ENCODE peak calls at places on chromosomes 13 and 19, in six cellular contexts. One of them, this sample, is unnamed.

GRCh38 chr19:6887326-6887725 is at the start of gene ADGRE1:
- DNase-seq in H54: no peak
- DNase-seq in ELR: no peak
- DNase-seq in COR-L47: no peak
- DNase-seq in T-helper 9 cell: no peak
- DNase-seq in LHCN-M2: no peak
- DNase-seq in this sample: no peak

GRCh38 chr13:21478881-21479808 is 20.0 kb upstream of the ZDHHC20 start:
- DNase-seq in H54: no peak
- DNase-seq in T-helper 9 cell: peak
- DNase-seq in ELR: peak
- DNase-seq in COR-L47: peak
- DNase-seq in LHCN-M2: peak
- DNase-seq in this sample: no peak

GRCh38 chr19:42286349-42287016 is 15.4 kb upstream of the PRR19 start:
- DNase-seq in COR-L47: no peak
- DNase-seq in H54: no peak
- DNase-seq in LHCN-M2: no peak
- DNase-seq in T-helper 9 cell: no peak
- DNase-seq in ELR: no peak
- DNase-seq in this sample: no peak

GRCh38 chr19:46533085-46534081 is 37.7 kb upstream of the PNMA8B start:
- DNase-seq in COR-L47: peak
- DNase-seq in T-helper 9 cell: no peak
- DNase-seq in LHCN-M2: no peak
- DNase-seq in H54: no peak
- DNase-seq in ELR: no peak
- DNase-seq in this sample: no peak

GRCh38 chr19:55809381-55810058 is 22.3 kb downstream of the NLRP11 start:
- DNase-seq in H54: peak
- DNase-seq in ELR: peak
- DNase-seq in T-helper 9 cell: no peak
- DNase-seq in COR-L47: peak
- DNase-seq in LHCN-M2: peak
- DNase-seq in this sample: no peak

GRCh38 chr13:93080587-93080986 is 146.0 kb upstream of the GPC6 start:
- DNase-seq in COR-L47: peak
- DNase-seq in ELR: no peak
- DNase-seq in T-helper 9 cell: no peak
- DNase-seq in H54: no peak
- DNase-seq in LHCN-M2: peak
- DNase-seq in this sample: no peak

GRCh38 chr13:76349700-76350099 is 536.5 kb downstream of the KCTD12 start:
- DNase-seq in COR-L47: no peak
- DNase-seq in H54: no peak
- DNase-seq in T-helper 9 cell: no peak
- DNase-seq in ELR: no peak
- DNase-seq in LHCN-M2: peak
- DNase-seq in this sample: no peak

GRCh38 chr13:53405616-53406015 is 377.0 kb downstream of the OLFM4 start:
- DNase-seq in H54: no peak
- DNase-seq in LHCN-M2: no peak
- DNase-seq in T-helper 9 cell: no peak
- DNase-seq in COR-L47: no peak
- DNase-seq in ELR: no peak
- DNase-seq in this sample: no peak